ENCODE peak calls at places on chromosomes 2 and 18, in eight cellular contexts. P, B, D, N, W, M, K and G are unnamed samples.

GRCh38 chr2:105782646-105783045 is 37.9 kb downstream of the NCK2 start:
- DNase-seq in D (no peak), M (no peak), K (peak), B (no peak), W (no peak), N (no peak), P (no peak), G (no peak)

GRCh38 chr18:35619468-35619867 is 37.9 kb downstream of the GALNT1 start:
- DNase-seq in M (no peak), D (no peak), P (no peak), W (no peak), N (no peak), B (no peak), K (peak), G (no peak)

GRCh38 chr2:165563468-165564225 is 94.1 kb downstream of the CSRNP3 start:
- DNase-seq in N (peak), K (no peak), W (no peak), M (no peak), B (no peak), D (no peak), P (no peak), G (no peak)

GRCh38 chr2:234003972-234004617 is 46.4 kb upstream of the SPP2 start:
- DNase-seq in M (peak), P (no peak), K (peak), B (no peak), N (no peak), W (no peak), D (peak), G (no peak)

GRCh38 chr2:230891108-230891507 is 26.4 kb downstream of the ITM2C start:
- DNase-seq in B (no peak), W (no peak), N (no peak), D (no peak), P (no peak), M (no peak), K (no peak), G (no peak)

GRCh38 chr2:201656102-201656501 is 12.8 kb upstream of the TMEM237 start:
- DNase-seq in P (no peak), W (no peak), M (no peak), N (no peak), K (no peak), D (no peak), B (no peak), G (no peak)

GRCh38 chr2:17892726-17893534 is 14.5 kb downstream of the KCNS3 start:
- DNase-seq in D (no peak), W (no peak), P (no peak), B (no peak), K (no peak), M (no peak), N (no peak), G (no peak)

GRCh38 chr2:7736646-7737305 is 819.6 kb downstream of the RNF144A start:
- DNase-seq in B (no peak), W (no peak), K (no peak), P (no peak), N (no peak), D (no peak), M (no peak), G (no peak)

GRCh38 chr2:235301202-235302076 is 192.4 kb upstream of the AGAP1 start:
- DNase-seq in N (no peak), P (no peak), K (no peak), B (no peak), W (no peak), D (no peak), M (no peak), G (no peak)

GRCh38 chr18:78659748-78660147 is 319.9 kb upstream of the SALL3 start:
- DNase-seq in P (no peak), K (no peak), N (no peak), D (no peak), B (no peak), M (no peak), W (peak), G (no peak)